ENCODE peak calls at places on chromosome 17, in six cellular contexts. C is WTC11; W is CD4-positive, alpha-beta T cell; Q is left ventricle myocardium inferior; Y is upper lobe of right lung; F is kidney epithelial cell. X is an unnamed sample.

GRCh38 chr17:6427284-6427781 is 7.6 kb downstream of the AIPL1 start:
- DNase-seq in C (no peak), W (peak), Q (no peak), Y (no peak), F (no peak), X (no peak)

GRCh38 chr17:22268214-22268911 is 576.0 kb downstream of the KCNJ18 start:
- DNase-seq in C (no peak), W (no peak), Q (no peak), Y (peak), F (no peak), X (peak)

GRCh38 chr17:58385359-58385899 is 31.9 kb downstream of the RNF43 start:
- DNase-seq in C (no peak), W (no peak), Q (no peak), Y (no peak), F (no peak), X (no peak)

GRCh38 chr17:66287911-66288310 is 14.5 kb upstream of the PRKCA start:
- DNase-seq in C (no peak), W (no peak), Q (no peak), Y (no peak), F (no peak), X (no peak)

GRCh38 chr17:46769531-46770438 is 48.7 kb downstream of the WNT3 start:
- DNase-seq in C (no peak), W (no peak), Q (no peak), Y (no peak), F (no peak), X (no peak)

GRCh38 chr17:76281573-76282371 is 16.6 kb downstream of the UBALD2 start:
- DNase-seq in C (no peak), W (no peak), Q (peak), Y (no peak), F (no peak), X (no peak)

GRCh38 chr17:17414316-17414937 is 62.4 kb upstream of the MED9 start:
- DNase-seq in C (no peak), W (no peak), Q (no peak), Y (peak), F (no peak), X (no peak)

GRCh38 chr17:259341-259976 is 78.0 kb upstream of the DOC2B start:
- DNase-seq in C (peak), W (no peak), Q (no peak), Y (peak), F (no peak), X (no peak)

GRCh38 chr17:5413682-5414081 is 5.8 kb downstream of the NUP88 start:
- DNase-seq in C (no peak), W (no peak), Q (no peak), Y (no peak), F (peak), X (no peak)

GRCh38 chr17:40522250-40522960 is 21.0 kb upstream of the TNS4 start:
- DNase-seq in C (no peak), W (no peak), Q (no peak), Y (peak), F (no peak), X (peak)

GRCh38 chr17:14797021-14797420 is 468.1 kb downstream of the PMP22 start:
- DNase-seq in C (no peak), W (no peak), Q (no peak), Y (no peak), F (no peak), X (no peak)

GRCh38 chr17:63426917-63427308 is 19.2 kb downstream of the CYB561 start:
- DNase-seq in C (no peak), W (no peak), Q (no peak), Y (no peak), F (no peak), X (no peak)
- TF ChIP-seq CTCF in C (no peak), W (no peak), Q (no peak), Y (no peak), F (no peak), X (no peak)

DNA sequence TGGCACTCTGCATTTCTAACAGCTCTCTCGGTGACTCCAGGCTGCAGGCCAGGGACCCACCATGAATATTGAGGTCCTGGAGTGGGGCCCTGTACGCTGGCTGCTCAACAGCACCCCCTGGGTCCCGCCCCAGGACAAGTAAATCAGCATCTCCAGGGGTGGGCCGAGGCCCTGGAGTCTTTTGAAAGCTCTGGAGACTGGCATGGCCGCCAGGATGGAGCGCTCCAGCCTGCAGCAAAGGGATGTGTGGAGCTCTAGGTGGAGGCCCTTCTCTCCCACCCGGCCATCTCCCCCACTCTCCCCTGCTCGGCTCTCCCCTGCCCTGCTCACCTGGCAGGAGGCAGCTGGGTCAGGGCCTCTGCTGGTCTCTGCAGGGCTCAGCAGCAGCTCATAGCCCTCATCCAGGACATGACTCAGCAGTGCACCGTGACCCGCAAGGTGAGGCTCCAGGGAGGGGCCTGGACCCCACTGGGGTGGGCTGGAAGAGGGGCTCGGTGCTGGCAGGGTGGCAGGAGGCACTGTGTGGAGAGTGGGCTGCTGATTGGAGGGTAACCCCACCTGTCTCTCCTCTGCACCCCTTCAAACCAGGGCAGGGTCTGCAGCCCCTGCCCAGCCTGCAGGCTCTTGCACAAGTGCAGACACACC is 16.6 kb downstream of the SGSH start:
- DNase-seq in C (no peak), W (no peak), Q (no peak), Y (no peak), F (no peak), X (no peak)
- TF ChIP-seq CTCF in C (no peak), W (no peak), Q (no peak), Y (no peak), F (no peak), X (no peak)

GRCh38 chr17:83069571-83069906 is 9.9 kb upstream of the METRNL start:
- DNase-seq in C (no peak), W (no peak), Q (no peak), Y (no peak), F (no peak), X (no peak)

GRCh38 chr17:83068641-83069570 is 10.5 kb upstream of the METRNL start:
- DNase-seq in C (no peak), W (no peak), Q (no peak), Y (peak), F (no peak), X (no peak)

GRCh38 chr17:83067071-83067717 is 12.2 kb upstream of the METRNL start:
- DNase-seq in C (no peak), W (no peak), Q (peak), Y (peak), F (no peak), X (peak)

GRCh38 chr17:83065660-83066542 is 13.5 kb upstream of the METRNL start:
- DNase-seq in C (no peak), W (no peak), Q (peak), Y (peak), F (no peak), X (peak)

DNA sequence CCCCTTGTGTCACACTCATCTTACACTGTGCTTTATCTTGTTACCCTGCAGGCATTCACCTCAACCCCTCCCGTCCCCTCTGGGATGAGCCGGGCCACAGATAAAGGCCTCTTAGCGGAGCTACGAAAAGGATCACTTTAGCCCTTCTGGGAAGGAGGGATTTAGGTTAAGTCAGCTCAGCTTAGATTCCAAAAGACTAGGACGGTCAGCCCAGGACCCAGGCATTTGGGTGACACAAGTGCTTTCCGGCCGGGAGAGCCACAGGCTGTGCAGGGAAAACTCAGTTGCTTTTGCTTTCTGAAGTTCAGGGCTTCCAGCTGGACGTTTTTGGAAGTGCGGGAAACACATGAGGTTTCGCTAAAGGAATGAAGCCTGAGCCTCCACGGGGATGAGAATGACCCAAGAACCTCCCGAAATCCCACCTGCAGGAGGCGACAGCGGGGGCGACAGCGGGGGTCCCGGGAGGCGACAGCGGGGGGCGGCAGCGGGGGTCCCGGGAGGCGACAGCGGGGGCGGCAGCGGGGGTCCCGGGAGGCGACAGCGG is 11.6 kb upstream of the METRNL start:
- DNase-seq in C (no peak), W (no peak), Q (peak), Y (peak), F (no peak), X (peak)
- TF ChIP-seq CTCF in C (no peak), W (no peak), Q (no peak), Y (no peak), F (no peak), X (no peak)

GRCh38 chr17:28712037-28712704 is 483 bp upstream of the PROCA1 start:
- DNase-seq in C (peak), W (peak), Q (peak), Y (peak), F (no peak), X (no peak)

GRCh38 chr17:28712705-28713415 is 1.2 kb upstream of the PROCA1 start:
- DNase-seq in C (no peak), W (no peak), Q (no peak), Y (no peak), F (no peak), X (no peak)

GRCh38 chr17:28714281-28714680 is 2.6 kb upstream of the PROCA1 start:
- DNase-seq in C (no peak), W (no peak), Q (no peak), Y (no peak), F (no peak), X (no peak)

GRCh38 chr17:28711723-28712036 is at the start of gene PROCA1:
- DNase-seq in C (peak), W (peak), Q (no peak), Y (no peak), F (no peak), X (peak)

DNA sequence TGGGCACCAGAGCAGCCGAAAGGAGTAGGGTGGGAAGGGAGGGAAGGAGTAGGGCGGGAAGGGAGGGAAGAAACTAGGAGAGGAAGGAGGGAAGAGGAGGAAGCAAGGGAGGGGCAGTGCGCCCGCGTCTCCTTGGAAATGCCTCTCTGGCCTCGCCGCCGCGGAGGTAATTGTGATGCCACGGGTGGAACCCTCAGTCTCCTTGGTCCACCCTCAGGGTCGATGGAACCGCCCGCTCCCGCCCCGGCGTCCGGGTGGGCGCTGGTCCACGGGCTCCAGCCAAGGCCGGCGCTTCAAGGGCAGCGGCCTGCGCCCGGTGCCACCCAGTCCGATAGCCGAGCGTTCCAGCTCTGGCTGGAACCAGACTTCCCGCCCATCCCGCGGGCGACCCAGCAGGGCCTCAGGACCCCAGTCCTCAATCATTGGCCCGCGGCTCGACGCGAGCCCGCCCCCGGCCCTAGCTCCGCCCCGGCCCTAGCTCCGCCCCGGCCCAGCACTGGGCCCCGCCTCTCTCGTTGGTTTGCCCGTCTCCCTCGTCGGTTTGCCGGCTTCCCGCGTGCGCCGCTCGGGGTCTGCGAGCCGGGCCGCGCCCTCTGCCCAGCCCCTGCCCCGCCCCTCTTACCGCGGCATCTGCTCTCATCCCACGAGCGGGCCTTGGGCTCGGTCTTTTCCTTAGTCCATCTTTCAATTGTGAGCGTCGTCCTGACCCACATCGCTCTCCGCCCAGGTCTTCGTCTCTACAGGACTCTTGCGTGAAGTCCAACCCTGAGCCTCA is 553 bp downstream of the PROCA1 start:
- DNase-seq in C (peak), W (peak), Q (peak), Y (peak), F (no peak), X (peak)
- TF ChIP-seq CTCF in C (no peak), W (no peak), Q (no peak), Y (no peak), F (peak), X (no peak)

GRCh38 chr17:4230142-4230541 is 33.6 kb downstream of the ANKFY1 start:
- DNase-seq in C (no peak), W (no peak), Q (no peak), Y (no peak), F (peak), X (no peak)
- TF ChIP-seq CTCF in C (no peak), W (no peak), Q (no peak), Y (no peak), F (no peak), X (no peak)

GRCh38 chr17:37137070-37137610 is 188.4 kb downstream of the AATF start:
- DNase-seq in C (no peak), W (no peak), Q (no peak), Y (no peak), F (no peak), X (no peak)
- TF ChIP-seq CTCF in C (no peak), W (no peak), Q (no peak), Y (no peak), F (no peak), X (no peak)

DNA sequence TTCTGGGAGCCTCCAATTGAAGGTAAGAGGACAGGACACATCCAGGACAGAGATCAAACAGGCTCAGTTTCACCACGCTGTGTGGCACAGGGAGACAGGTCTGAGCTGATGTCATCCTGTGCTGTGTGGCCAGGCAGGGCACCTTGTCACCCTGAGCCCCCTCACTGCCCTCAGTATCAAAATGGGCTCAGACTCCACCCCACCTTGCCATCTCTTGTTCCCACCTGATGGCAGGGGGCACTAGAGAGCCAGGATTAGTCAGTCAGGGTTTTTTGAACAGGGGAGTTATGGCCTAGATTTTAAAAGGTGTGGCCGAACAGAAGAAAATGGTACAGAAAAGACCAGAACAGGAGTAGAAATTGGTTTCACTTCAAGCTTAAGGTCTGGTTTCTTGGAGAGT is 2.6 kb downstream of the KAT2A start:
- DNase-seq in C (peak), W (peak), Q (no peak), Y (no peak), F (no peak), X (no peak)
- TF ChIP-seq CTCF in C (peak), W (peak), Q (peak), Y (peak), F (peak), X (no peak)

DNA sequence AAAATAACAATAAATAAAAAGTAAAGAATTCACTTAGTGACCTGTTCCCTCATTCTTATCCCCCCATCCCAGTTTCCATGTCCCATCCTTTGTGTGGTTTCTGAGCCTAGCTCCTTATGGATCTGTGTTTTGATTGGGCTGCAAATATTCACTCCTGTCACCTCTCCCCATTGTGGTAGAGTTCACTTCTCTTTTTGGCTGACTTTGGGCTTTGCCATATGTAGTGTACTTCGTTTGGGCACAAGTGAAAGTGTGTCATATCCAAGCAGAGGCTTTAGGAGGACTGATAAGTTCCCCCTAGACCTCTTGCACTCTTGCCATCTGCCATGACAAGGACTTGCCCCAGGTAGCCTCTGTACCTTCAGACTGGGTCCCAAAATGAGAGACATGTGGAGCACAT is 13.1 kb upstream of the DHRS7B start:
- DNase-seq in C (no peak), W (no peak), Q (no peak), Y (no peak), F (no peak), X (no peak)
- TF ChIP-seq CTCF in C (no peak), W (no peak), Q (no peak), Y (no peak), F (no peak), X (no peak)

GRCh38 chr17:64591944-64592343 is 70.2 kb downstream of the SMURF2 start:
- DNase-seq in C (no peak), W (no peak), Q (no peak), Y (no peak), F (no peak), X (no peak)
- TF ChIP-seq CTCF in C (no peak), W (no peak), Q (no peak), Y (no peak), F (no peak), X (no peak)

GRCh38 chr17:2510559-2510958 is 1.1 kb downstream of the METTL16 start:
- DNase-seq in C (no peak), W (no peak), Q (no peak), Y (no peak), F (no peak), X (no peak)
- TF ChIP-seq CTCF in C (no peak), W (no peak), Q (no peak), Y (no peak), F (no peak), X (no peak)